ENCODE peak calls at places on chromosomes 1 and 21, in eight cellular contexts. E, S, Y, W, B, H, F and K are unnamed samples.

GRCh38 chr1:67201891-67202290 is 35.6 kb downstream of the IL23R start:
- DNase-seq in E (no peak), S (no peak), Y (no peak), W (no peak), B (no peak), H (no peak), F (no peak), K (no peak)

GRCh38 chr1:218584418-218585155 is 239.5 kb downstream of the TGFB2 start:
- DNase-seq in E (no peak), S (no peak), Y (no peak), W (peak; percentile 52), B (peak; percentile 47), H (no peak), F (no peak), K (no peak)

GRCh38 chr1:219541946-219542345 is 71.0 kb downstream of the ZC3H11B start:
- DNase-seq in E (no peak), S (no peak), Y (no peak), W (no peak), B (no peak), H (no peak), F (no peak), K (no peak)

GRCh38 chr1:44154049-44154448 is 12.6 kb upstream of the KLF18 start:
- DNase-seq in E (no peak), S (no peak), Y (peak; percentile 23), W (peak; percentile 7), B (no peak), H (no peak), F (no peak), K (no peak)

GRCh38 chr1:39115271-39116110 is 89.0 kb upstream of the MACF1 start:
- DNase-seq in E (no peak), S (no peak), Y (no peak), W (no peak), B (peak; percentile 88), H (no peak), F (no peak), K (no peak)

GRCh38 chr1:225460737-225461532 is 33.1 kb upstream of the LBR start:
- DNase-seq in E (peak; percentile 71), S (peak; percentile 66), Y (no peak), W (no peak), B (no peak), H (no peak), F (no peak), K (no peak)

GRCh38 chr1:205979301-205979700 is 23.9 kb downstream of the RAB7B start:
- DNase-seq in E (peak; percentile 48), S (no peak), Y (no peak), W (no peak), B (no peak), H (no peak), F (no peak), K (no peak)

GRCh38 chr1:80424249-80424648 is 1376.5 kb upstream of the ADGRL2 start:
- DNase-seq in E (no peak), S (no peak), Y (no peak), W (no peak), B (no peak), H (no peak), F (no peak), K (no peak)

GRCh38 chr1:58722414-58722813 is 22.6 kb upstream of the MYSM1 start:
- DNase-seq in E (no peak), S (no peak), Y (no peak), W (no peak), B (peak; percentile 54), H (no peak), F (no peak), K (no peak)

GRCh38 chr21:38820471-38821239 is 14.9 kb downstream of the ETS2 start:
- DNase-seq in E (no peak), S (no peak), Y (peak; percentile 34), W (no peak), B (no peak), H (no peak), F (no peak), K (no peak)

GRCh38 chr21:38819719-38820147 is 14.0 kb downstream of the ETS2 start:
- DNase-seq in E (no peak), S (no peak), Y (no peak), W (peak; percentile 54), B (peak; percentile 77), H (no peak), F (no peak), K (peak; percentile 58)

GRCh38 chr21:38822754-38823374 is 17.1 kb downstream of the ETS2 start:
- DNase-seq in E (no peak), S (no peak), Y (peak; percentile 35), W (no peak), B (no peak), H (no peak), F (no peak), K (no peak)

GRCh38 chr21:38821959-38822682 is 16.4 kb downstream of the ETS2 start:
- DNase-seq in E (no peak), S (no peak), Y (peak; percentile 32), W (no peak), B (no peak), H (no peak), F (no peak), K (no peak)

GRCh38 chr21:38821248-38821647 is 15.5 kb downstream of the ETS2 start:
- DNase-seq in E (no peak), S (no peak), Y (no peak), W (no peak), B (no peak), H (no peak), F (no peak), K (no peak)
- H3K27ac ChIP-seq in E (peak overlapping the region; percentile 79), S (peak overlapping the region; percentile 6), Y (no peak overlapping the region), W (peak overlapping the region; percentile 76), B (peak overlapping the region; percentile 21), H (peak overlapping the region; percentile 19), F (peak overlapping the region; percentile 68), K (peak overlapping the region; percentile 82)

DNA sequence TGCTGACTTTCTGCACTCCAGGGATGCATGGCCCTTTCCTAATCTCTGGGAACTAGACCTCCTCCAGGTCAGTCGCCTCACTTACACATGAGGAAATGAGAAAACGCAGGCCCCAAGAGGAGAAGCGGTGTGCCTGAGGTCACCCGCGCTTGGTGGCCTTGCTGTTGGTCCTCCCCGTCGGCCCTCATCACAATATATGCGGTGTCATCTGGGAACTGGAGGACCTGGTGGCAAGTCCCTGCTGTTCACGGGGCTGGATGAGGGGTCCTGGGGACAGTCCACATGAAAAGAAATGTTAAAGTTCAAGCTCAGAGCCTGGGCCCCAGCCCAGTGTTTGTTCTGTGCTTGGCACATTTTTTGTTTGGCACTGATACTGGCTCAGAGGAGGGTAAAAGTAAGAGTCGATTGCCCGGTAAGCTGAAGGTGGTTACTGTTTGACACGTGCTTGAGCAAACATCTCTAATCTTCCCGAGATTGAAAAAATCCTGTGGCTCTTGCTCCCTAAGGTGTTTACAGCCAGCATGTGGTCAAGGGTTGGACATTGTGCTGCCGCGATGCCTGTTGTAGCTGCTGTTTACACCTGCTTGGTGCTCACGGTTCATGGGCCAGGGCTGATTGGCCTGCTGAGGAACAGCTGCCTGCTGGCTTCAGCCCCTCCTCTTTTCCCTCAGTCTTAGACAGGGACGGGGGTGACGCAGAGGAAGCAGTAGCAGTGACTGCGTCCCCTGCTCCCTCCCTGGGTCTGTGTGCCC is 5.2 kb downstream of the COQ8A start:
- DNase-seq in E (no peak), S (no peak), Y (no peak), W (no peak), B (no peak), H (peak; percentile 85), F (no peak), K (peak; percentile 91)
- TF ChIP-seq POLR2A in E (no peak), S (no peak), Y (no peak), W (no peak), B (no peak), H (no peak), F (no peak), K (no peak)

DNA sequence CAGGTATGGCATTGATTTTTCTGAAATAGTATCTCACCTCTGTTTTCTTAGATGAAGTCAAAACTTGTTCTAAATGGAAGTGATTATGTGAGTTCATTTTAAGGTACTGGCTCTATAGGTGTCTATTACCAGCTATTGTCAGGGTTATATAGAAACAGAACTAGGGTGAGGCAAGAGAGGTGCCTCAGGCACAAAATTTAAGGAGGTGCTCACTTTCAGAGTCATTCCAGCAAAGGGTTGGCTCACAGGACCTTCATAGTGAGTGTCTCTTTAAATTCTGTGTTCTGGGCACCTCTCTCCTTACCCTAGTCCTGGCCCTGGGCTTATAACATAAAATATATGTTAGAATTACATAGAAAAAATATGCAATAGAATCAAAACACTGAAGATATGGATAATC is 49.3 kb downstream of the KIAA0319L start:
- DNase-seq in E (no peak), S (no peak), Y (no peak), W (no peak), B (no peak), H (no peak), F (no peak), K (no peak)
- H3K27ac ChIP-seq in E (no peak overlapping the region), S (no peak overlapping the region), Y (no peak overlapping the region), W (no peak overlapping the region), B (no peak overlapping the region), H (no peak overlapping the region), F (no peak overlapping the region), K (no peak overlapping the region)

GRCh38 chr1:145963218-145964019 is 956 bp downstream of the ANKRD34A start:
- DNase-seq in E (no peak), S (no peak), Y (no peak), W (peak; percentile 34), B (peak; percentile 85), H (no peak), F (no peak), K (no peak)

GRCh38 chr1:145967288-145967687 is 2.8 kb downstream of the POLR3GL start:
- DNase-seq in E (no peak), S (no peak), Y (no peak), W (no peak), B (no peak), H (no peak), F (no peak), K (no peak)

GRCh38 chr1:145965119-145965744 is 742 bp downstream of the POLR3GL start:
- DNase-seq in E (no peak), S (no peak), Y (no peak), W (no peak), B (no peak), H (no peak), F (no peak), K (no peak)

GRCh38 chr1:145962157-145963102 is 1.9 kb downstream of the ANKRD34A start:
- DNase-seq in E (peak; percentile 85), S (peak; percentile 85), Y (peak; percentile 60), W (no peak), B (no peak), H (no peak), F (peak; percentile 61), K (no peak)

DNA sequence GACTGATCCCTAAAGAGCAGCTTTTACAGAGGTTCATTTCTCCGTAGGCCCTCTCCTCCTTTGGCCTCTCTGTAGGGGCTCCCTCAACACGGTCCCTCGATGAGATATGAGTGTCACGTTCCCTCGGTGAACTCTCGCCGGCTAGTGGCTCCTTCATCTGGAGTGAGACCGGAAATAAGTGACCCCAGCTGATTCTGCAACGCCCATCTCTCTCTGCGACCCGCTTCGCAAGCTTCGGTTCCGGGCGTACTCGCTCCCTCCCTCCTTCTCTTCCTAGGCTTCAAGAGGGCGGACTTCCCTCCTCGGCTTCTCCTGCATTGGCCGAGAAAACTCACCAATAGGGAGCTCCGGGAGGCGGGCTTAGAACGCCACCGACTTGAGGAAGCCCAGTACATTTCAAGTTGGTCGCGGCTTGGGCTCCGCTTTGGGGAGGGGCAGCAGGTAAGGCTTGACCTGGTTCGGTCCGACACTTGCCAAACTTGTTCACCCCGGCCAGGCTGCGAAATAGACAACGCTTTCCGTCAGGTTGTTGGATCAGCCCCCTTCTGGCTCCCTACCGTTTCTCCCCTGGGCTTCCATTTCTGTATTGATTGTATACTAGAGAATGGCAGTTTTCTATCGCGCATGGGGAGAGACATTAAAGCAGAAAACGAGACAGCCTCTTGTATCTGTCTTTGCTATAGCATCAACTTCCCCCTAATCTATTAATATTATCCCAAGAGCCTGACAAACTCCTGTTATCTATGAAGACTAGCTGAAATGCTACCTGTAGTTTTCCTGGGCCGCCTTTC is at the start of the genes ANKRD34A and POLR3GL:
- DNase-seq in E (peak; percentile 98), S (peak; percentile 99), Y (peak; percentile 87), W (peak; percentile 93), B (peak; percentile 89), H (peak; percentile 92), F (peak; percentile 97), K (peak; percentile 97)
- TF ChIP-seq POLR2A in E (peak; percentile 92), S (peak; percentile 96), Y (peak; percentile 75), W (peak; percentile 79), B (no peak), H (peak; percentile 85), F (peak; percentile 86), K (peak; percentile 76)